ENCODE peak calls at places on chromosomes 1 and 21, in four cellular contexts. G is ovary, Y is Caco-2, C is AG04450. F is an unnamed sample.

GRCh38 chr1:100988121-100988520 is 37.5 kb downstream of the DPH5 start:
- DNase-seq in C (peak; percentile 67), G (no peak), Y (no peak), F (no peak)

GRCh38 chr1:58982259-58982998 is 198.6 kb upstream of the JUN start:
- DNase-seq in G (no peak), Y (no peak), C (no peak), F (no peak)

GRCh38 chr1:171740987-171741871 is 636 bp downstream of the VAMP4 start:
- DNase-seq in G (peak; percentile 50), C (no peak), Y (peak; percentile 49), F (no peak)

GRCh38 chr1:203648281-203648680 is 21.6 kb downstream of the ATP2B4 start:
- DNase-seq in Y (no peak), G (no peak), C (no peak), F (no peak)

GRCh38 chr1:10173582-10173981 is 36.8 kb upstream of the KIF1B start:
- DNase-seq in G (no peak), C (no peak), Y (no peak), F (no peak)

GRCh38 chr21:21971384-21971783 is 973.2 kb downstream of the NCAM2 start:
- DNase-seq in C (no peak), Y (no peak), G (no peak), F (no peak)

GRCh38 chr1:191993549-191993948 is 164.7 kb upstream of the RGS18 start:
- DNase-seq in Y (no peak), G (no peak), C (peak; percentile 15), F (no peak)

GRCh38 chr1:201008666-201009360 is 14.7 kb downstream of the KIF21B start:
- DNase-seq in Y (no peak), G (no peak), C (no peak), F (no peak)

GRCh38 chr1:85494074-85494956 is 29.4 kb upstream of the DDAH1 start:
- DNase-seq in C (no peak), G (no peak), Y (peak; percentile 1), F (no peak)

GRCh38 chr1:159936284-159936904 is 9.0 kb downstream of the IGSF9 start:
- DNase-seq in Y (peak; percentile 92), G (peak; percentile 77), C (no peak), F (peak; percentile 87)

GRCh38 chr1:239562095-239562494 is 175.7 kb downstream of the CHRM3 start:
- DNase-seq in Y (no peak), C (no peak), G (no peak), F (no peak)
- H3K9me3 ChIP-seq in Y (no peaks in the 10 kb centered on the region), C (peaks cover 7% of the 10 kb centered on the region), G (no peaks in the 10 kb centered on the region), F (no peaks in the 10 kb centered on the region)

GRCh38 chr1:235675152-235675890 is 25.7 kb upstream of the GNG4 start:
- DNase-seq in Y (no peak), C (peak; percentile 6), G (no peak), F (no peak)

GRCh38 chr1:235673981-235674380 is 24.4 kb upstream of the GNG4 start:
- DNase-seq in Y (no peak), G (no peak), C (no peak), F (no peak)

GRCh38 chr1:235669277-235669676 is 19.7 kb upstream of the GNG4 start:
- DNase-seq in G (no peak), C (no peak), Y (no peak), F (no peak)

GRCh38 chr1:235670157-235670776 is 20.7 kb upstream of the GNG4 start:
- DNase-seq in Y (no peak), G (no peak), C (no peak), F (no peak)

GRCh38 chr1:235671992-235672391 is 22.4 kb upstream of the GNG4 start:
- DNase-seq in C (no peak), Y (no peak), G (no peak), F (no peak)
- H3K9me3 ChIP-seq in C (peaks cover 23% of the 10 kb centered on the region), Y (peaks cover 41% of the 10 kb centered on the region), G (no peaks in the 10 kb centered on the region), F (peaks cover 10% of the 10 kb centered on the region)

GRCh38 chr21:34567574-34567973 is 47.3 kb downstream of the RCAN1 start:
- DNase-seq in C (no peak), Y (no peak), G (no peak), F (no peak)
- H3K9me3 ChIP-seq in C (no peaks in the 10 kb centered on the region), Y (no peaks in the 10 kb centered on the region), G (no peaks in the 10 kb centered on the region), F (no peaks in the 10 kb centered on the region)

DNA sequence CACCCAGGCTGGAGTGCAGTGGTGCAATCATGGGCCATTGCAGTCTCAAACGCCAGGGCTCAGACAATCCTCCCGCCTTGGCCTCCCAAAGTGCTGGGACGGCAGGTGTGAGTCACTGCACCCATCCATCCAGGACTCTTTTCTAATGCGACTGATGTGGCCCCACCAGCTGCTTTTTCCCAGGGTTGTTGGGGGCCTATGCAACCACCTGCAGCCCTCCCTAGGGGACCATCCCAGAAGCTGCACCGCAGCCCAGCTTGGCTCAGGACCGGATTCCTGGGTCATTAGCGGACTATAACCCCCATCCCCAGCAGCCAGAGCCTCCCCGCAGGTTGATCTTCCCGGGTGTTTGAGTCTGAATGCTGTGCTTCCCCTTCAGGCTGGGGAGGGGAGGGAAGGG is 108.8 kb upstream of the ACTRT2 start:
- DNase-seq in C (no peak), G (no peak), Y (no peak), F (no peak)
- H3K9me3 ChIP-seq in C (peaks cover 100% of the 10 kb centered on the region), G (no peaks in the 10 kb centered on the region), Y (no peaks in the 10 kb centered on the region), F (no peaks in the 10 kb centered on the region)